ENCODE peak calls at places on chromosomes 7 and 10, in nine cellular contexts. O, C, Q, I, R, D, A, N and G are unnamed samples.
A peak's percentile ranks its signal among the peaks of the same experiment; 100 is the strongest.

GRCh38 chr7:98217623-98218582 is 6.7 kb downstream of the BHLHA15 start:
- DNase-seq in O (peak; percentile 65), C (no peak), Q (no peak), I (no peak), R (no peak), D (no peak), A (peak; percentile 38), N (peak; percentile 37), G (no peak)

GRCh38 chr10:26214004-26214403 is 2.6 kb upstream of the GAD2 start:
- DNase-seq in O (no peak), C (no peak), Q (no peak), I (no peak), R (no peak), D (no peak), A (no peak), N (no peak), G (no peak)

GRCh38 chr7:27180431-27181175 is 4.4 kb downstream of the HOXA11 start:
- DNase-seq in O (no peak), C (no peak), Q (peak; percentile 75), I (no peak), R (no peak), D (no peak), A (no peak), N (peak; percentile 12), G (no peak)

GRCh38 chr7:22900784-22901183 is 78.1 kb upstream of the TOMM7 start:
- DNase-seq in O (no peak), C (no peak), Q (no peak), I (no peak), R (no peak), D (no peak), A (no peak), N (no peak), G (no peak)

GRCh38 chr10:14330390-14331071 is at the start of gene FRMD4A:
- DNase-seq in O (no peak), C (no peak), Q (no peak), I (no peak), R (no peak), D (no peak), A (no peak), N (no peak), G (peak; percentile 1)

GRCh38 chr10:108375691-108376090 is 1211.2 kb upstream of the SORCS1 start:
- DNase-seq in O (no peak), C (no peak), Q (no peak), I (no peak), R (no peak), D (no peak), A (no peak), N (no peak), G (no peak)

GRCh38 chr10:33234779-33235178 is 99.7 kb downstream of the NRP1 start:
- DNase-seq in O (no peak), C (no peak), Q (no peak), I (no peak), R (no peak), D (no peak), A (no peak), N (no peak), G (no peak)

GRCh38 chr7:101717986-101718746 is 89.1 kb upstream of the MYL10 start:
- DNase-seq in O (no peak), C (no peak), Q (no peak), I (no peak), R (no peak), D (no peak), A (peak; percentile 28), N (no peak), G (no peak)

GRCh38 chr7:64686493-64687184 is 20.7 kb downstream of the ZNF107 start:
- DNase-seq in O (no peak), C (no peak), Q (no peak), I (no peak), R (peak; percentile 59), D (no peak), A (peak; percentile 79), N (no peak), G (no peak)

GRCh38 chr10:19111501-19112267 is 63.1 kb downstream of the MALRD1 start:
- DNase-seq in O (no peak), C (no peak), Q (no peak), I (no peak), R (no peak), D (no peak), A (no peak), N (no peak), G (no peak)

DNA sequence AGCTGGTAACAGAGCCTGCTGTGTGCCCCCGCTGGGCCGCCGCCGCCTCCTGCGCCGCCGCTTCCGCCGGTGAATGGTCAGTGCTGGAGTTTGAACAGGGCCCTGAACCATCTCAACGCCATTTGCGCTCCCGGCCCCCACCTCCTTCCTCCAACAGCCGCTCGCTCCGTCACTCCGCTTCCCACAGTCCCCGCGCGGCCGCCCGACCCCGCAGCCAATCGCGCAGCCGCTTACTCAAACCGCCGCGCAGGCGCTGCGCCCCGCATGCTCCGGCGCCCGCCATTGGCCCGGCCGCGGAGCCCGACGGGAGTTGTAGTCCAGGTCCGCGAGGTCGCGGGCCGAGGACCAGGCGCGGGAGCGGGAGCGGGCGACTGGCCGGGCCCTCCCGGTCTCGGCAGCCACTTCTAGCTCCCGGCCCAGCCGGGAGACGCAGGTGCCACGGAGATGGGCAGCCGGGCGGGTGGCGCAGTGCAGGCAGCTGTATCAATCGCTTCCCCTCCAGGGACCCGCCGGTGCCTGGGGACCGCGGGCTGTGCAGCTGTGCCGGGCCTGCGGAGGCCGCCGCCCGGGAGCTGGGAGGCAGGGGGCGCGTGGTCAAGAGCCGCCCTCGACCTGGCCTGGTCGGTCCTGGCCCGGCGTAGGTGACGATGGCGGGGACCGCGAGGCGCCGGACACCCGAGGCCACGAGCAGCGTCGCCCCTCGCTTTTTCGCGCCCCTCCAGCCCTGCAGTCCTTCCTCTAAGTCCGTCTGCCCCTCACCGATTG is at the start of gene WAPL:
- DNase-seq in O (peak; percentile 97), C (peak; percentile 98), Q (peak; percentile 98), I (peak; percentile 81), R (peak; percentile 96), D (peak; percentile 95), A (peak; percentile 87), N (peak; percentile 93), G (peak; percentile 98)
- TF ChIP-seq POLR2A in O (no peak), C (peak; percentile 48), Q (peak; percentile 77), I (peak; percentile 39), R (peak; percentile 43), D (peak; percentile 55), A (peak; percentile 60), N (peak; percentile 78), G (peak; percentile 84)

GRCh38 chr7:55572378-55573233 is at the start of gene VOPP1:
- DNase-seq in O (peak; percentile 66), C (peak; percentile 96), Q (no peak), I (no peak), R (no peak), D (peak; percentile 58), A (peak; percentile 35), N (peak; percentile 20), G (peak; percentile 78)
- TF ChIP-seq POLR2A in O (no peak), C (peak; percentile 50), Q (no peak), I (no peak), R (no peak), D (peak; percentile 34), A (no peak), N (peak; percentile 19), G (peak; percentile 48)

GRCh38 chr7:95549818-95550529 is 46.3 kb downstream of the PDK4 start:
- DNase-seq in O (peak; percentile 94), C (peak; percentile 81), Q (peak; percentile 97), I (peak; percentile 51), R (peak; percentile 86), D (peak; percentile 75), A (no peak), N (peak; percentile 94), G (peak; percentile 38)
- TF ChIP-seq POLR2A in O (no peak), C (no peak), Q (peak; percentile 55), I (no peak), R (peak; percentile 29), D (no peak), A (no peak), N (peak; percentile 83), G (no peak)

GRCh38 chr7:92836489-92837213 is at the start of gene CDK6:
- DNase-seq in O (peak; percentile 71), C (peak; percentile 62), Q (peak; percentile 79), I (no peak), R (peak; percentile 52), D (peak; percentile 38), A (peak; percentile 55), N (no peak), G (peak; percentile 76)
- TF ChIP-seq POLR2A in O (no peak), C (peak; percentile 81), Q (no peak), I (no peak), R (no peak), D (no peak), A (peak; percentile 58), N (no peak), G (no peak)

GRCh38 chr10:79132681-79133381 is 64.1 kb downstream of the ZMIZ1 start:
- DNase-seq in O (no peak), C (no peak), Q (no peak), I (no peak), R (no peak), D (no peak), A (no peak), N (no peak), G (no peak)
- TF ChIP-seq POLR2A in O (no peak), C (no peak), Q (no peak), I (no peak), R (no peak), D (no peak), A (no peak), N (no peak), G (no peak)

DNA sequence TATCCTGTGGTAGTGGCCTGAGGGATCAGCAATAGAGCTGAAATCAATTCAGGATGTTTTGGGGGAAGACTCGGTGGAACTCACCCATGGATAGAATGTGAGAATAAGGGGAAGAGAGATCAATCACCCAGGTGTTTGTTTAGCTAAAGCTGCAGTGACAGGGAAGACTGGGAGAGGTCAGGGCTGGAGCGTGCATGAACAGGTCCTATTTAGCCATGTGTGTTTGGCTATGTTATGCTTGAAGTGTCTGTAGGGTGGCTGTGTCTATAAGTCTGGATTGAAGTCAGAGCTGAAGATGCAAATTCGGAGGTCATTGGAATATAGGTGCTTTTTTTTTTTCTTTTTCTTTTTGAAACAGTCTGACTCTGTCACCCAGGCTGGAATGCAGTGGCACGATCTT is 4.6 kb downstream of the ATP6V1F start:
- DNase-seq in O (no peak), C (no peak), Q (no peak), I (no peak), R (no peak), D (no peak), A (no peak), N (no peak), G (no peak)
- TF ChIP-seq POLR2A in O (no peak), C (no peak), Q (no peak), I (no peak), R (no peak), D (no peak), A (no peak), N (no peak), G (peak; percentile 25)

DNA sequence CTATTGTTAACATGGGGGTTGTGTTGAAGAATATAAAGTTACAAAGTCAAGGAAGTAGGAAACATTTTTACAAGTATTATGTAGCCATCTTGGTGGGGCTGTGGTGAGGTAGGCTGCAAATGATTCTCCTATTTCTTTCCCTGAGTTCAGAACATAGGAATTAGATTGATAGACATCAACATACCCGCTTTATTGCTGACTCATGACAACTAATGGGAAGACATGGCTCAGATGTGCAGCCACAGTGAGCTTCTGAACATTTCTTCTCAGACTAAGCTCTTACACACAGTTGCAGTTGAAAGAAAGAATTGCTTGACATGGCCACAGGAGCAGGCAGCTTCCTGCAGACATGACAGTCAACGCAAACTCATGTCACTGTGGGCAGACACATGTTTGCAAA is 110.7 kb downstream of the ANKRD30A start:
- DNase-seq in O (no peak), C (no peak), Q (no peak), I (no peak), R (no peak), D (no peak), A (no peak), N (no peak), G (no peak)
- TF ChIP-seq POLR2A in O (no peak), C (no peak), Q (no peak), I (no peak), R (no peak), D (no peak), A (no peak), N (no peak), G (no peak)

GRCh38 chr10:101587725-101588614 is at the start of the genes DPCD and POLL:
- DNase-seq in O (peak; percentile 98), C (peak; percentile 93), Q (peak; percentile 98), I (peak; percentile 91), R (peak; percentile 96), D (peak; percentile 90), A (peak; percentile 93), N (peak; percentile 99), G (peak; percentile 95)
- TF ChIP-seq POLR2A in O (no peak), C (peak; percentile 51), Q (no peak), I (peak; percentile 75), R (no peak), D (peak; percentile 48), A (peak; percentile 30), N (no peak), G (peak; percentile 65)